ENCODE peak calls at places on chromosomes 13 and 19, in six cellular contexts. One of them, this sample, is unnamed.

GRCh38 chr19:43465468-43466120 is at the start of gene LYPD3:
- DNase-seq in left ventricle myocardium inferior: no peak
- DNase-seq in cardiac fibroblast: peak; percentile 23
- DNase-seq in fibroblast of pulmonary artery: peak; percentile 30
- DNase-seq in tibial artery: no peak
- DNase-seq in astrocyte of the spinal cord: no peak
- DNase-seq in this sample: peak; percentile 98

GRCh38 chr19:12841094-12841493 is 2.8 kb downstream of the MAST1 start:
- DNase-seq in left ventricle myocardium inferior: no peak
- DNase-seq in cardiac fibroblast: peak; percentile 52
- DNase-seq in fibroblast of pulmonary artery: peak; percentile 49
- DNase-seq in tibial artery: no peak
- DNase-seq in astrocyte of the spinal cord: no peak
- DNase-seq in this sample: peak; percentile 24

GRCh38 chr19:37654833-37655688 is at the start of gene ZFP30:
- DNase-seq in left ventricle myocardium inferior: peak; percentile 93
- DNase-seq in cardiac fibroblast: peak; percentile 84
- DNase-seq in fibroblast of pulmonary artery: peak; percentile 60
- DNase-seq in tibial artery: peak; percentile 95
- DNase-seq in astrocyte of the spinal cord: peak; percentile 85
- DNase-seq in this sample: peak; percentile 86

GRCh38 chr13:97583884-97584497 is 150.0 kb downstream of the RAP2A start:
- DNase-seq in left ventricle myocardium inferior: no peak
- DNase-seq in cardiac fibroblast: no peak
- DNase-seq in fibroblast of pulmonary artery: no peak
- DNase-seq in tibial artery: no peak
- DNase-seq in astrocyte of the spinal cord: no peak
- DNase-seq in this sample: no peak

GRCh38 chr13:90872491-90873025 is 474.9 kb upstream of the MIR17HG start:
- DNase-seq in left ventricle myocardium inferior: no peak
- DNase-seq in cardiac fibroblast: no peak
- DNase-seq in fibroblast of pulmonary artery: no peak
- DNase-seq in tibial artery: no peak
- DNase-seq in astrocyte of the spinal cord: no peak
- DNase-seq in this sample: no peak

GRCh38 chr19:2260341-2260751 is 4.1 kb upstream of the JSRP1 start:
- DNase-seq in left ventricle myocardium inferior: no peak
- DNase-seq in cardiac fibroblast: no peak
- DNase-seq in fibroblast of pulmonary artery: no peak
- DNase-seq in tibial artery: no peak
- DNase-seq in astrocyte of the spinal cord: no peak
- DNase-seq in this sample: peak; percentile 81

GRCh38 chr19:6476155-6476895 is 5.3 kb downstream of the DENND1C start:
- DNase-seq in left ventricle myocardium inferior: peak; percentile 33
- DNase-seq in cardiac fibroblast: peak; percentile 48
- DNase-seq in fibroblast of pulmonary artery: peak; percentile 46
- DNase-seq in tibial artery: no peak
- DNase-seq in astrocyte of the spinal cord: peak; percentile 30
- DNase-seq in this sample: peak; percentile 83

GRCh38 chr13:99808786-99809185 is 162.8 kb downstream of the ZIC5 start:
- DNase-seq in left ventricle myocardium inferior: no peak
- DNase-seq in cardiac fibroblast: no peak
- DNase-seq in fibroblast of pulmonary artery: no peak
- DNase-seq in tibial artery: no peak
- DNase-seq in astrocyte of the spinal cord: no peak
- DNase-seq in this sample: no peak

GRCh38 chr19:6679139-6679538 is 9.2 kb upstream of the TNFSF14 start:
- DNase-seq in left ventricle myocardium inferior: no peak
- DNase-seq in cardiac fibroblast: no peak
- DNase-seq in fibroblast of pulmonary artery: no peak
- DNase-seq in tibial artery: no peak
- DNase-seq in astrocyte of the spinal cord: no peak
- DNase-seq in this sample: no peak

GRCh38 chr19:10433131-10433536 is 12.8 kb downstream of the PDE4A start:
- DNase-seq in left ventricle myocardium inferior: no peak
- DNase-seq in cardiac fibroblast: no peak
- DNase-seq in fibroblast of pulmonary artery: no peak
- DNase-seq in tibial artery: no peak
- DNase-seq in astrocyte of the spinal cord: no peak
- DNase-seq in this sample: no peak
- H3K4me3 ChIP-seq in left ventricle myocardium inferior: peak overlapping the region; percentile 86
- H3K4me3 ChIP-seq in cardiac fibroblast: no peak overlapping the region
- H3K4me3 ChIP-seq in fibroblast of pulmonary artery: no peak overlapping the region
- H3K4me3 ChIP-seq in tibial artery: no peak overlapping the region
- H3K4me3 ChIP-seq in astrocyte of the spinal cord: no peak overlapping the region
- H3K4me3 ChIP-seq in this sample: no peak overlapping the region

GRCh38 chr19:53962887-53963435 is at the start of gene CACNG8:
- DNase-seq in left ventricle myocardium inferior: no peak
- DNase-seq in cardiac fibroblast: no peak
- DNase-seq in fibroblast of pulmonary artery: no peak
- DNase-seq in tibial artery: no peak
- DNase-seq in astrocyte of the spinal cord: no peak
- DNase-seq in this sample: no peak

GRCh38 chr19:53969366-53969765 is 6.6 kb downstream of the CACNG8 start:
- DNase-seq in left ventricle myocardium inferior: no peak
- DNase-seq in cardiac fibroblast: no peak
- DNase-seq in fibroblast of pulmonary artery: no peak
- DNase-seq in tibial artery: no peak
- DNase-seq in astrocyte of the spinal cord: no peak
- DNase-seq in this sample: no peak

GRCh38 chr19:53971608-53972007 is 8.9 kb downstream of the CACNG8 start:
- DNase-seq in left ventricle myocardium inferior: no peak
- DNase-seq in cardiac fibroblast: no peak
- DNase-seq in fibroblast of pulmonary artery: no peak
- DNase-seq in tibial artery: no peak
- DNase-seq in astrocyte of the spinal cord: no peak
- DNase-seq in this sample: no peak

GRCh38 chr19:53965091-53965490 is 2.4 kb downstream of the CACNG8 start:
- DNase-seq in left ventricle myocardium inferior: no peak
- DNase-seq in cardiac fibroblast: no peak
- DNase-seq in fibroblast of pulmonary artery: peak; percentile 61
- DNase-seq in tibial artery: no peak
- DNase-seq in astrocyte of the spinal cord: no peak
- DNase-seq in this sample: no peak

DNA sequence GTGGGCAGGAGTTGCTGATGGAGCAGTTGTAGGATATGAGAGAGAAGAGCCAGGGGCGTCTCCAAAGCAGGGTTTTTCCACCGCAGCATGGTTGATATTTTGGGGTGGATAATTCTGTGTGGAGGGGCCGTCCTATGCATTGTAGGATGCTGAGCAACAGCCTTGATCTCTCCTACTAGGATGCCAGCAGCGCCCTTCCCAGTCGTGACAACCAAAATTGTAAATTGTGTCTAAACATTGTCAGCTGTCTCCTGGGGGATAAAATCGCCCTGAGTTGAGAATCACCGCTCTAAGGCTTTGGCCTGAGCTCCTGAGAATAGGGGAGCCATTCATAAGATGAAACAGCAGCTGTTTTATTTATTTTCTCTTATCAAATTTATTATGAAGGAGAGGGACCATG is 4.2 kb downstream of the CACNG8 start:
- DNase-seq in left ventricle myocardium inferior: no peak
- DNase-seq in cardiac fibroblast: no peak
- DNase-seq in fibroblast of pulmonary artery: no peak
- DNase-seq in tibial artery: no peak
- DNase-seq in astrocyte of the spinal cord: no peak
- DNase-seq in this sample: no peak
- TF ChIP-seq CTCF in left ventricle myocardium inferior: no peak
- TF ChIP-seq CTCF in cardiac fibroblast: no peak
- TF ChIP-seq CTCF in fibroblast of pulmonary artery: no peak
- TF ChIP-seq CTCF in tibial artery: no peak
- TF ChIP-seq CTCF in astrocyte of the spinal cord: no peak
- TF ChIP-seq CTCF in this sample: no peak

GRCh38 chr19:18434411-18435184 is 3.3 kb downstream of the ISYNA1 start:
- DNase-seq in left ventricle myocardium inferior: no peak
- DNase-seq in cardiac fibroblast: no peak
- DNase-seq in fibroblast of pulmonary artery: no peak
- DNase-seq in tibial artery: no peak
- DNase-seq in astrocyte of the spinal cord: no peak
- DNase-seq in this sample: no peak
- H3K4me3 ChIP-seq in left ventricle myocardium inferior: peak overlapping the region; percentile 66
- H3K4me3 ChIP-seq in cardiac fibroblast: no peak overlapping the region
- H3K4me3 ChIP-seq in fibroblast of pulmonary artery: no peak overlapping the region
- H3K4me3 ChIP-seq in tibial artery: peak overlapping the region; percentile 50
- H3K4me3 ChIP-seq in astrocyte of the spinal cord: no peak overlapping the region
- H3K4me3 ChIP-seq in this sample: no peak overlapping the region

GRCh38 chr19:10219678-10220077 is 11.5 kb downstream of the S1PR2 start:
- DNase-seq in left ventricle myocardium inferior: no peak
- DNase-seq in cardiac fibroblast: peak; percentile 52
- DNase-seq in fibroblast of pulmonary artery: peak; percentile 49
- DNase-seq in tibial artery: no peak
- DNase-seq in astrocyte of the spinal cord: no peak
- DNase-seq in this sample: peak; percentile 56
- TF ChIP-seq CTCF in left ventricle myocardium inferior: peak; percentile 16
- TF ChIP-seq CTCF in cardiac fibroblast: peak; percentile 53
- TF ChIP-seq CTCF in fibroblast of pulmonary artery: peak; percentile 56
- TF ChIP-seq CTCF in tibial artery: no peak
- TF ChIP-seq CTCF in astrocyte of the spinal cord: peak; percentile 40
- TF ChIP-seq CTCF in this sample: peak; percentile 57

GRCh38 chr13:25469179-25469545 is 97.4 kb downstream of the ATP8A2 start:
- DNase-seq in left ventricle myocardium inferior: no peak
- DNase-seq in cardiac fibroblast: no peak
- DNase-seq in fibroblast of pulmonary artery: no peak
- DNase-seq in tibial artery: no peak
- DNase-seq in astrocyte of the spinal cord: no peak
- DNase-seq in this sample: no peak

GRCh38 chr13:25463496-25463895 is 91.7 kb downstream of the ATP8A2 start:
- DNase-seq in left ventricle myocardium inferior: no peak
- DNase-seq in cardiac fibroblast: no peak
- DNase-seq in fibroblast of pulmonary artery: no peak
- DNase-seq in tibial artery: no peak
- DNase-seq in astrocyte of the spinal cord: no peak
- DNase-seq in this sample: peak; percentile 51

GRCh38 chr13:25473864-25474263 is 102.1 kb downstream of the ATP8A2 start:
- DNase-seq in left ventricle myocardium inferior: no peak
- DNase-seq in cardiac fibroblast: no peak
- DNase-seq in fibroblast of pulmonary artery: no peak
- DNase-seq in tibial artery: no peak
- DNase-seq in astrocyte of the spinal cord: no peak
- DNase-seq in this sample: peak; percentile 23

GRCh38 chr13:25466880-25467279 is 95.1 kb downstream of the ATP8A2 start:
- DNase-seq in left ventricle myocardium inferior: no peak
- DNase-seq in cardiac fibroblast: no peak
- DNase-seq in fibroblast of pulmonary artery: no peak
- DNase-seq in tibial artery: no peak
- DNase-seq in astrocyte of the spinal cord: no peak
- DNase-seq in this sample: no peak

GRCh38 chr13:25468330-25469178 is 96.8 kb downstream of the ATP8A2 start:
- DNase-seq in left ventricle myocardium inferior: no peak
- DNase-seq in cardiac fibroblast: no peak
- DNase-seq in fibroblast of pulmonary artery: no peak
- DNase-seq in tibial artery: no peak
- DNase-seq in astrocyte of the spinal cord: peak; percentile 10
- DNase-seq in this sample: peak; percentile 30
- H3K4me3 ChIP-seq in left ventricle myocardium inferior: no peak overlapping the region
- H3K4me3 ChIP-seq in cardiac fibroblast: no peak overlapping the region
- H3K4me3 ChIP-seq in fibroblast of pulmonary artery: no peak overlapping the region
- H3K4me3 ChIP-seq in tibial artery: no peak overlapping the region
- H3K4me3 ChIP-seq in astrocyte of the spinal cord: peak overlapping the region; percentile 6
- H3K4me3 ChIP-seq in this sample: no peak overlapping the region

GRCh38 chr19:10338940-10339339 is 484 bp downstream of the ICAM3 start:
- DNase-seq in left ventricle myocardium inferior: no peak
- DNase-seq in cardiac fibroblast: no peak
- DNase-seq in fibroblast of pulmonary artery: no peak
- DNase-seq in tibial artery: no peak
- DNase-seq in astrocyte of the spinal cord: no peak
- DNase-seq in this sample: no peak
- TF ChIP-seq CTCF in left ventricle myocardium inferior: no peak
- TF ChIP-seq CTCF in cardiac fibroblast: no peak
- TF ChIP-seq CTCF in fibroblast of pulmonary artery: no peak
- TF ChIP-seq CTCF in tibial artery: no peak
- TF ChIP-seq CTCF in astrocyte of the spinal cord: no peak
- TF ChIP-seq CTCF in this sample: no peak

GRCh38 chr19:8915997-8916396 is 83.8 kb downstream of the MBD3L1 start:
- DNase-seq in left ventricle myocardium inferior: no peak
- DNase-seq in cardiac fibroblast: no peak
- DNase-seq in fibroblast of pulmonary artery: no peak
- DNase-seq in tibial artery: no peak
- DNase-seq in astrocyte of the spinal cord: no peak
- DNase-seq in this sample: no peak

GRCh38 chr19:8905342-8905741 is 73.2 kb downstream of the MBD3L1 start:
- DNase-seq in left ventricle myocardium inferior: no peak
- DNase-seq in cardiac fibroblast: no peak
- DNase-seq in fibroblast of pulmonary artery: no peak
- DNase-seq in tibial artery: no peak
- DNase-seq in astrocyte of the spinal cord: no peak
- DNase-seq in this sample: no peak

GRCh38 chr19:8908066-8908465 is 75.9 kb downstream of the MBD3L1 start:
- DNase-seq in left ventricle myocardium inferior: no peak
- DNase-seq in cardiac fibroblast: no peak
- DNase-seq in fibroblast of pulmonary artery: no peak
- DNase-seq in tibial artery: no peak
- DNase-seq in astrocyte of the spinal cord: no peak
- DNase-seq in this sample: no peak

GRCh38 chr19:8910775-8911414 is 78.7 kb downstream of the MBD3L1 start:
- DNase-seq in left ventricle myocardium inferior: no peak
- DNase-seq in cardiac fibroblast: no peak
- DNase-seq in fibroblast of pulmonary artery: no peak
- DNase-seq in tibial artery: no peak
- DNase-seq in astrocyte of the spinal cord: no peak
- DNase-seq in this sample: no peak
- H3K4me3 ChIP-seq in left ventricle myocardium inferior: no peak overlapping the region
- H3K4me3 ChIP-seq in cardiac fibroblast: no peak overlapping the region
- H3K4me3 ChIP-seq in fibroblast of pulmonary artery: no peak overlapping the region
- H3K4me3 ChIP-seq in tibial artery: no peak overlapping the region
- H3K4me3 ChIP-seq in astrocyte of the spinal cord: no peak overlapping the region
- H3K4me3 ChIP-seq in this sample: no peak overlapping the region

DNA sequence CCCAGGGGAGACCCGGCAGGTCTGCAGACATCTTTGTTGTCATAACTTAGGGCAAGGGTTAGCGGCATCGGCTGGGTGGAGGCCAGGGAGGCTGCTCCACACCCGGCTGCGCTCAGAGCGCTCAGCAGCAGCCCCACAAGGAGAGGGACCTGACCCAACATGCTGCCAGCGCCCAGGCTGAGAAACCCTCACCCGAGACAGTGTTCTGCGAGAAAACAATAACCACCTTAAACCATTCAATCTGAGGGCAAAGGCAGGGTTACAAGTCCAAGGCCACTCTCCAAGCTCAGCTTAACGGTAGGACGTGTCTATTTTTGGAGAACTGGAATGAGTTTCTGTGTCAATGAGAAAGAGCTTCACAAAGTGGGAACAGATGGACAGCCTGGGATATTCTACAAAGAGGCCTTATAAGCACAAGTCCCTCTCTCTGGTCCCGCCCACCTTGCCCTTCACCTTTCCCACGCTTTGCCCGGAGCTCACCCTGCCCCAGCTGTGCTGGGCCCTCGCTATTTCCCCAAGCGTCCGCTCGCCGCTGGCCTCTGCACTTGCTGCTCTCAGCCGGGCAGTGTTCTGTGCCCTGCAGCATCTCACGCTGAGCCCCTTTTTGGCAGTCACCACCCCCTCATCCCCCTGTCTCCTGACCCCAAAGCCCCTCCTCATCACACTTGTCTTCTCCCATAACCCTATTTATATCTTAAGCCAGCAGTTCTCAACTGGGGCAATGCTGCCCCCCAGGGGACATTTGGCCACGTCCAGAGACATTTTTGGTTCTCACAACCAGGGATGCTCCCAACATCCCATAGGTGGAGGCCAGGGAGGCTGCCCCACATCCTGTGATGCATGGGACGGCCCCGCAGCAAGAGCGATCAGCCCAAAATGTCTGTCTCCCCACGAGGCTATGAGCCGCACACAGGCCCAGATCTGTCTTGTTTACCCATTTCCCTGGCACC is 17.6 kb downstream of the PPP1R12C start:
- DNase-seq in left ventricle myocardium inferior: no peak
- DNase-seq in cardiac fibroblast: no peak
- DNase-seq in fibroblast of pulmonary artery: no peak
- DNase-seq in tibial artery: no peak
- DNase-seq in astrocyte of the spinal cord: no peak
- DNase-seq in this sample: no peak
- TF ChIP-seq CTCF in left ventricle myocardium inferior: peak; percentile 32
- TF ChIP-seq CTCF in cardiac fibroblast: no peak
- TF ChIP-seq CTCF in fibroblast of pulmonary artery: no peak
- TF ChIP-seq CTCF in tibial artery: no peak
- TF ChIP-seq CTCF in astrocyte of the spinal cord: peak; percentile 24
- TF ChIP-seq CTCF in this sample: no peak

This sample was measured in epithelial cell of esophagus.